ENCODE peak calls at places on chromosomes 3 and 15, in seven cellular contexts. V is endothelial cell of umbilical vein, U is left ventricle myocardium inferior, R is PC-9, M is neuronal stem cell, I is breast epithelium, G is gastrocnemius medialis. X is an unnamed sample. For H3K9me3, the result is how much of the 10 kb centered on the place peaks cover.

GRCh38 chr3:31277582-31277981 is 255.1 kb upstream of the STT3B start:
- DNase-seq in V (peak), U (no peak), R (no peak), M (no peak), I (no peak), G (no peak), X (no peak)

GRCh38 chr3:39972508-39972907 is 163.1 kb downstream of the MYRIP start:
- DNase-seq in V (no peak), U (no peak), R (no peak), M (no peak), I (no peak), G (no peak), X (no peak)

GRCh38 chr3:70824078-70824477 is 511.6 kb upstream of the MDFIC2 start:
- DNase-seq in V (peak), U (no peak), R (no peak), M (no peak), I (no peak), G (no peak), X (no peak)

GRCh38 chr3:111070772-111071256 is 802 bp upstream of the NECTIN3 start:
- DNase-seq in V (no peak), U (no peak), R (no peak), M (no peak), I (no peak), G (no peak), X (no peak)

GRCh38 chr15:77066961-77067690 is 3.8 kb downstream of the TSPAN3 start:
- DNase-seq in V (peak), U (no peak), R (peak), M (no peak), I (no peak), G (no peak), X (no peak)

GRCh38 chr3:179955798-179956197 is 80.9 kb downstream of the PEX5L start:
- DNase-seq in V (no peak), U (no peak), R (no peak), M (no peak), I (no peak), G (no peak), X (no peak)

GRCh38 chr15:55526559-55527036 is 18.6 kb upstream of the DNAAF4 start:
- DNase-seq in V (peak), U (no peak), R (no peak), M (no peak), I (no peak), G (peak), X (no peak)

GRCh38 chr3:197807969-197808587 is 17.0 kb downstream of the LRCH3 start:
- DNase-seq in V (no peak), U (no peak), R (no peak), M (no peak), I (no peak), G (no peak), X (no peak)

GRCh38 chr3:112980080-112980479 is 5.2 kb upstream of the CD200R1 start:
- DNase-seq in V (no peak), U (no peak), R (no peak), M (no peak), I (no peak), G (no peak), X (no peak)

GRCh38 chr3:21477896-21478295 is 273.1 kb downstream of the ZNF385D start:
- DNase-seq in V (no peak), U (no peak), R (no peak), M (no peak), I (no peak), G (no peak), X (no peak)

GRCh38 chr3:172449468-172450149 is 1.4 kb upstream of the GHSR start:
- DNase-seq in V (peak), U (no peak), R (no peak), M (peak), I (no peak), G (no peak), X (peak)

GRCh38 chr3:141105828-141106628 is 54.9 kb downstream of the SPSB4 start:
- DNase-seq in V (peak), U (no peak), R (peak), M (peak), I (no peak), G (peak), X (peak)

GRCh38 chr15:25177955-25178801 is 223.4 kb downstream of the SNRPN start:
- DNase-seq in V (no peak), U (peak), R (no peak), M (no peak), I (peak), G (no peak), X (peak)

GRCh38 chr15:25176616-25176923 is 221.8 kb downstream of the SNRPN start:
- DNase-seq in V (no peak), U (peak), R (no peak), M (no peak), I (peak), G (no peak), X (peak)

GRCh38 chr15:25178835-25179672 is 224.3 kb downstream of the SNRPN start:
- DNase-seq in V (no peak), U (peak), R (no peak), M (no peak), I (peak), G (peak), X (no peak)

GRCh38 chr15:25175789-25176615 is 221.2 kb downstream of the SNRPN start:
- DNase-seq in V (no peak), U (peak), R (no peak), M (no peak), I (no peak), G (no peak), X (no peak)

GRCh38 chr15:25176991-25177954 is 222.5 kb downstream of the SNRPN start:
- DNase-seq in V (no peak), U (peak), R (no peak), M (no peak), I (peak), G (no peak), X (no peak)
- H3K9me3 ChIP-seq in V (under half), U (half or more), R (under half), M (under half), I (half or more), G (under half), X (under half)

GRCh38 chr3:44771424-44772098 is 10.0 kb downstream of the KIF15 start:
- DNase-seq in V (no peak), U (no peak), R (no peak), M (no peak), I (no peak), G (no peak), X (no peak)
- H3K9me3 ChIP-seq in V (under half), U (under half), R (under half), M (half or more), I (under half), G (under half), X (under half)

GRCh38 chr15:62931650-62932049 is 110.9 kb upstream of the TPM1 start:
- DNase-seq in V (no peak), U (no peak), R (no peak), M (no peak), I (no peak), G (no peak), X (no peak)

GRCh38 chr15:62927196-62927595 is 115.4 kb upstream of the TPM1 start:
- DNase-seq in V (no peak), U (no peak), R (no peak), M (no peak), I (no peak), G (no peak), X (no peak)

GRCh38 chr15:62925875-62926274 is 116.7 kb upstream of the TPM1 start:
- DNase-seq in V (no peak), U (no peak), R (no peak), M (no peak), I (no peak), G (no peak), X (no peak)

GRCh38 chr15:62928996-62929350 is 113.6 kb upstream of the TPM1 start:
- DNase-seq in V (peak), U (no peak), R (peak), M (no peak), I (no peak), G (no peak), X (no peak)

DNA sequence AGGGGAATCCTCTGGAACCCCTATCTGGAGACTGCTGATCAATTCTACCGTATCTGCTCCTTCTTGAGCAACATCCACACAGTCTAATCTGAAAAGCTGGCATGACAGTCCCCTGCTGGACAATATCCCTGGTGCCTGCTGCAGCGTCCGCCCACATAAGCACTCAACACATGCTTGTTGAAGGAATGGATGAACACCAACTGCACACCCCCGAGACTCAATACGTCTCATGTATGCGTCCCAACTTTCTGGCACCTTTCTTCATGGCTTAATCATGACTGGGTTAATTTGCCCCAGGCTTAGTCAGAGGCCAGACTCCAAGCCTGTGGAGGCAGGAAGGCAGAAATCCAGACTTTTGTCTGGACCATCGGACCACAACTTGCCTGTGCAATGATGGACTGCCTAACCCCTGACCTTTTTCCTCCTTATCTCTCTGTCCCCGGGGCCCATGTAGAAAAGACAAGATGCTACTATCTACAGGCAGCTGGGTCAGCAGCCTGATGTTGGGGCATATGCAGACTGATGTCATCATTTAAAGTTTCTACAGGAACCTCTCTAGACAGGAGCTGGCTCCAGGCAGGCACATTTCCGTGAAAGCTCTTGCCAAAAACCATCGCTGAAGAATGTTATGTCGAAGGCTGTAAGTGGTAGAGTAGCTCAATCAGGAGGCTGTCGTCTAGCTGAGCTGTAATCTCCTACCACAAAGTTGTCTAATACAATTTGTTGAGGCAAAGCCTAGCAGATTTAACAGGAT is 114.1 kb upstream of the TPM1 start:
- DNase-seq in V (peak), U (no peak), R (peak), M (no peak), I (no peak), G (no peak), X (no peak)
- H3K9me3 ChIP-seq in V (under half), U (under half), R (under half), M (under half), I (under half), G (under half), X (under half)

GRCh38 chr15:46548989-46549388 is 914.2 kb downstream of the SQOR start:
- DNase-seq in V (no peak), U (no peak), R (no peak), M (no peak), I (no peak), G (no peak), X (no peak)
- H3K9me3 ChIP-seq in V (under half), U (under half), R (under half), M (under half), I (under half), G (under half), X (under half)

GRCh38 chr15:25180606-25181289 is 226.0 kb downstream of the SNRPN start:
- DNase-seq in V (no peak), U (peak), R (no peak), M (no peak), I (no peak), G (no peak), X (no peak)

GRCh38 chr15:25181290-25182097 is 226.7 kb downstream of the SNRPN start:
- DNase-seq in V (no peak), U (peak), R (no peak), M (no peak), I (peak), G (no peak), X (no peak)

GRCh38 chr15:25183581-25184330 is 229.0 kb downstream of the SNRPN start:
- DNase-seq in V (no peak), U (peak), R (no peak), M (no peak), I (no peak), G (peak), X (peak)

GRCh38 chr15:25182736-25183445 is 228.1 kb downstream of the SNRPN start:
- DNase-seq in V (no peak), U (peak), R (no peak), M (no peak), I (peak), G (no peak), X (no peak)

DNA sequence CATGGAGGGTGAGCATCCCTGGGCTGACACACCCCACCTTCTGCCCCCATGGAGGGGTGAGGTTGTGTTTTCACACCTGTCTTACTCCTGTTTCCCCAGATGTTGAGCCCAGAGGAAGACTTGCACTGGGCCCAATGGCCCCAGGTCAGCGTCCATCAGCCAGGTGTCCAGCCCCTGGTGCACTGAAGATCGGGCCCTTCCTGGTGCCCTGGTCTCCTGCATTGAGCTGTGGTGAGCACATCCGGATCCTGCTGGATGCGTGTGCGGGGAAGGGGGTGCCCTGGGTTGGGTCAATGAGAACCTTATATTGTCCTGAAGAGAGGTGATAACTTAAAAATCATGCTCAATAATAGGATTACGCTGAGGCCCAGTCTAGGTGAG is 227.3 kb downstream of the SNRPN start:
- DNase-seq in V (no peak), U (peak), R (no peak), M (no peak), I (peak), G (peak), X (no peak)
- H3K9me3 ChIP-seq in V (under half), U (half or more), R (under half), M (under half), I (half or more), G (under half), X (under half)

DNA sequence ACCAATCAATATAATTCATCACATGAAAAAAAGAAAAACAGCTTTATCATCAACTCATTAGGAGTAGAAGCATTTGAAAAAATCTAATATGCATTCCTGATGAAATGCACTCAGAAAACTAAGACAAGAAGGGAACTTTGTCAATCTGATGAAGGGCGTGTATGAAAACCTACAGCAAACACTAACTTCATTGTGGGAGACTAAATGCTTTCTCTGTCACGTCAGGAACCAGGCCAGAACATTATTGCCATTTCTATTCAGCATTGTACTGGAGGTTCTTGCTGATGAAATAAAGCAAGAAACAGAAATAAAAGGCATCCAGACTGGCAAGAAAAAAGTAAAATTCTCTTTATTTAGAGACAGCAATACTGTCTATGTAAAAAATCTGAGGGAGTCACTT is 235.2 kb downstream of the GABRB3 start:
- DNase-seq in V (no peak), U (no peak), R (no peak), M (no peak), I (no peak), G (no peak), X (no peak)
- H3K9me3 ChIP-seq in V (under half), U (under half), R (under half), M (under half), I (under half), G (under half), X (under half)

GRCh38 chr3:176167272-176167671 is 1030.0 kb downstream of the TBL1XR1 start:
- DNase-seq in V (no peak), U (no peak), R (peak), M (no peak), I (no peak), G (no peak), X (no peak)
- H3K9me3 ChIP-seq in V (under half), U (under half), R (under half), M (under half), I (under half), G (under half), X (under half)

GRCh38 chr3:28933337-28933736 is 347.5 kb upstream of the RBMS3 start:
- DNase-seq in V (no peak), U (no peak), R (no peak), M (no peak), I (no peak), G (no peak), X (no peak)
- H3K9me3 ChIP-seq in V (under half), U (under half), R (under half), M (under half), I (under half), G (under half), X (under half)

X was measured in SJSA1.